ENCODE peak calls at places on chromosomes 7 and 10, in eight cellular contexts. Z, F, C, P, B, J, N and V are unnamed samples.

GRCh38 chr7:157010588-157011332 is at the start of gene MNX1:
- DNase-seq in C (no peak), N (peak; percentile 93), P (peak; percentile 81), J (peak; percentile 93), Z (no peak), B (no peak), F (no peak), V (peak; percentile 90)

GRCh38 chr7:122673951-122674350 is 25.0 kb downstream of the RNF133 start:
- DNase-seq in B (no peak), N (no peak), J (no peak), C (no peak), Z (no peak), F (no peak), P (no peak), V (no peak)

GRCh38 chr7:73304071-73304470 is 4.6 kb downstream of the NSUN5 start:
- DNase-seq in N (no peak), F (no peak), J (no peak), Z (no peak), B (no peak), C (no peak), P (no peak), V (no peak)

GRCh38 chr10:47026301-47027107 is 115.3 kb downstream of the PTPN20 start:
- DNase-seq in P (no peak), C (peak; percentile 39), N (no peak), B (no peak), Z (no peak), J (no peak), F (no peak), V (no peak)

GRCh38 chr10:116120688-116121087 is 152.3 kb downstream of the GFRA1 start:
- DNase-seq in Z (no peak), N (peak; percentile 46), P (no peak), F (no peak), C (no peak), B (no peak), J (peak; percentile 82), V (no peak)

GRCh38 chr7:148912758-148913541 is 28.9 kb upstream of the EZH2 start:
- DNase-seq in P (no peak), F (no peak), Z (peak; percentile 56), N (no peak), B (no peak), C (no peak), J (no peak), V (no peak)

GRCh38 chr10:23927926-23928325 is 281.0 kb upstream of the KIAA1217 start:
- DNase-seq in C (no peak), B (no peak), Z (no peak), J (no peak), N (no peak), F (no peak), P (no peak), V (no peak)

GRCh38 chr7:155677688-155678087 is 33.2 kb downstream of the RBM33 start:
- DNase-seq in J (no peak), B (no peak), C (no peak), Z (no peak), F (no peak), N (no peak), P (no peak), V (no peak)

GRCh38 chr10:88315746-88316145 is 267.4 kb downstream of the RNLS start:
- DNase-seq in N (no peak), P (no peak), C (no peak), J (no peak), Z (no peak), F (no peak), B (no peak), V (no peak)

GRCh38 chr7:135448753-135449152 is 61.1 kb downstream of the CNOT4 start:
- DNase-seq in Z (no peak), P (no peak), B (no peak), N (no peak), C (no peak), J (no peak), F (no peak), V (no peak)

GRCh38 chr10:105953056-105953455 is 1211.5 kb downstream of the SORCS1 start:
- DNase-seq in C (no peak), Z (no peak), F (no peak), N (no peak), B (no peak), J (no peak), P (no peak), V (no peak)

GRCh38 chr10:112775892-112776679 is 174.0 kb upstream of the TCF7L2 start:
- DNase-seq in F (no peak), N (no peak), J (no peak), P (no peak), C (no peak), Z (no peak), B (no peak), V (peak; percentile 95)

GRCh38 chr7:926061-927030 is 28.1 kb downstream of the ADAP1 start:
- DNase-seq in P (no peak), C (peak; percentile 63), N (no peak), J (no peak), F (no peak), Z (no peak), B (no peak), V (peak; percentile 95)

GRCh38 chr10:131081386-131081785 is 230.1 kb downstream of the TCERG1L start:
- DNase-seq in Z (peak; percentile 46), C (no peak), N (no peak), B (no peak), F (no peak), P (no peak), J (no peak), V (no peak)

GRCh38 chr7:1936531-1937251 is 266.6 kb downstream of the ELFN1 start:
- DNase-seq in P (no peak), Z (no peak), C (peak; percentile 41), J (no peak), F (no peak), N (no peak), B (no peak), V (no peak)

GRCh38 chr7:33130184-33130583 is 820 bp downstream of the BBS9 start:
- DNase-seq in Z (peak; percentile 10), C (no peak), B (peak; percentile 2), P (no peak), J (peak; percentile 18), N (no peak), F (peak; percentile 49), V (no peak)

GRCh38 chr7:33127085-33127484 is 2.3 kb upstream of the BBS9 start:
- DNase-seq in C (no peak), F (no peak), P (no peak), Z (no peak), J (no peak), N (no peak), B (no peak), V (no peak)

GRCh38 chr7:33128631-33128989 is 754 bp upstream of the BBS9 start:
- DNase-seq in N (no peak), F (no peak), P (no peak), C (no peak), J (no peak), Z (no peak), B (no peak), V (no peak)

GRCh38 chr7:33128990-33129805 is at the start of gene BBS9:
- DNase-seq in Z (peak; percentile 90), F (peak; percentile 98), J (peak; percentile 97), C (peak; percentile 93), N (peak; percentile 96), B (peak; percentile 95), P (peak; percentile 93), V (peak; percentile 96)

DNA sequence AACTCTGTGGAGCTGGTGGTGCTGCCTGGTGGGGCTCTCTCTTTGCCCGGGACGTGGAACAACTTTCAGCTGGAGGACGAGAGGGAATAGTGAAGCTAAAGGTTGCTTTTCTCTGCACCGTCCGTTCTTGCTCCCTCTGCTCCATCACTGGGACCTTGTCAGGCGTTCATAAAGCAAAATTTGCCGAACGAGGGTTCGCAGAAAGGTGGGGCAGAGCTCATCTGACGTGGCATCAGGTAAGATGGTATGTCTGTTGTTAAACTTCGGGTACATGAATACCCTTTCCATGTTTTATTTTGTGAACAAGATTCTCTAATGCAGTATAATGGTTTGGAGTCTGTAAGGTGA is 416 bp downstream of the BBS9 start:
- DNase-seq in C (no peak), Z (no peak), P (peak; percentile 20), F (peak; percentile 42), B (no peak), J (no peak), N (no peak), V (peak; percentile 8)
- H3K27ac ChIP-seq in C (peak overlapping the region; percentile 96), Z (peak overlapping the region; percentile 78), P (peak overlapping the region; percentile 86), F (peak overlapping the region; percentile 65), B (peak overlapping the region; percentile 64), J (no peak overlapping the region), N (no peak overlapping the region), V (peak overlapping the region; percentile 94)

GRCh38 chr7:105003275-105003674 is 10.7 kb upstream of the KMT2E start:
- DNase-seq in B (peak; percentile 78), P (no peak), F (peak; percentile 98), Z (no peak), J (no peak), N (no peak), C (no peak), V (peak; percentile 44)
- H3K27ac ChIP-seq in B (peak overlapping the region; percentile 24), P (peak overlapping the region; percentile 83), F (peak overlapping the region; percentile 81), Z (peak overlapping the region; percentile 57), J (no peak overlapping the region), N (peak overlapping the region; percentile 77), C (peak overlapping the region; percentile 23), V (peak overlapping the region; percentile 73)

GRCh38 chr10:33040436-33040835 is 82.4 kb upstream of the ITGB1 start:
- DNase-seq in P (no peak), F (no peak), Z (no peak), B (no peak), J (no peak), N (no peak), C (no peak), V (no peak)

GRCh38 chr10:33036670-33037069 is 78.6 kb upstream of the ITGB1 start:
- DNase-seq in P (no peak), C (no peak), J (no peak), Z (no peak), N (no peak), F (no peak), B (no peak), V (no peak)

GRCh38 chr10:33038672-33039071 is 80.6 kb upstream of the ITGB1 start:
- DNase-seq in Z (no peak), P (no peak), C (no peak), J (no peak), N (no peak), B (no peak), F (no peak), V (no peak)

GRCh38 chr10:33037726-33038125 is 79.7 kb upstream of the ITGB1 start:
- DNase-seq in C (no peak), F (no peak), B (no peak), N (no peak), Z (no peak), J (no peak), P (no peak), V (no peak)

DNA sequence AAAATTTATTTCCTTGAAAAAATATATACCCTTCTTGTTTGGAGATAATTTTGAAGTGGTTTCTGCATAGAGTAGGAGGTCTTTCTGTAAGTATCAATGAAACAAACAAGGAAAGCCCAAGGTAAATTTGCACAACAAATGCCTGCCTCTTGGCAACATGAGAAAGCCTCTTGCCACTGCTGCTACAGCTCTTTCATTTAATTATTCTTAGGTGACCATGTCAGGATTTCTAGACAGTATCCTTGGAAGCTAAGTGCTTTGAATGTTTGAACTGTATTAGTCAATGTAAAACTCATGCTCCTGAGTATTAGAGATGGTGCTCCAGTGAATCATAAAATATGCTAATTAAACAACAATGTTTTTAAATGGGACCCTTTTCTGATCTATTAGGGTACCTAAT is 81.1 kb upstream of the ITGB1 start:
- DNase-seq in P (no peak), J (peak; percentile 54), N (no peak), Z (no peak), F (peak; percentile 3), C (no peak), B (no peak), V (no peak)
- H3K27ac ChIP-seq in P (no peak overlapping the region), J (no peak overlapping the region), N (no peak overlapping the region), Z (no peak overlapping the region), F (no peak overlapping the region), C (no peak overlapping the region), B (no peak overlapping the region), V (no peak overlapping the region)

GRCh38 chr10:95280637-95281036 is 10.2 kb downstream of the PDLIM1 start:
- DNase-seq in F (no peak), P (no peak), C (no peak), B (no peak), N (no peak), J (no peak), Z (no peak), V (no peak)
- H3K27ac ChIP-seq in F (no peak overlapping the region), P (no peak overlapping the region), C (no peak overlapping the region), B (no peak overlapping the region), N (no peak overlapping the region), J (peak overlapping the region; percentile 33), Z (no peak overlapping the region), V (no peak overlapping the region)